ENCODE peak calls at places on chromosomes 6 and 20, in seven cellular contexts. B is GM12878, P is H1, I is K562, D is GM12891, V is SK-N-SH, J is HepG2. T is an unnamed sample.

GRCh38 chr6:44645276-44645675 is 257.8 kb downstream of the CDC5L start:
- DNase-seq in D (no peak), P (no peak), J (no peak), B (no peak), V (no peak), I (peak), T (no peak)

GRCh38 chr6:162373192-162373591 is 354.4 kb downstream of the PRKN start:
- DNase-seq in J (peak), P (no peak), D (no peak), I (no peak), V (no peak), B (no peak), T (no peak)

GRCh38 chr6:114181629-114182028 is 161.2 kb downstream of the HS3ST5 start:
- DNase-seq in I (no peak), V (no peak), B (no peak), J (no peak), D (no peak), P (no peak), T (no peak)

GRCh38 chr6:28757429-28758045 is 166.2 kb downstream of the TRIM27 start:
- DNase-seq in I (peak), V (no peak), P (no peak), D (no peak), B (no peak), J (peak), T (no peak)

GRCh38 chr20:57695012-57695411 is 14.8 kb downstream of the PMEPA1 start:
- DNase-seq in I (no peak), P (no peak), V (no peak), D (no peak), J (no peak), B (no peak), T (no peak)

GRCh38 chr20:12201289-12201991 is 283.7 kb downstream of the BTBD3 start:
- DNase-seq in B (no peak), I (no peak), P (no peak), D (no peak), V (peak), J (no peak), T (no peak)

GRCh38 chr6:39214846-39215639 is 14.2 kb downstream of the KCNK5 start:
- DNase-seq in J (no peak), D (no peak), V (no peak), P (no peak), B (no peak), I (no peak), T (no peak)

GRCh38 chr6:16697437-16698162 is 63.7 kb downstream of the ATXN1 start:
- DNase-seq in P (no peak), I (no peak), V (no peak), D (no peak), B (no peak), J (no peak), T (no peak)

GRCh38 chr6:28809947-28810654 is 113.7 kb downstream of the TRIM27 start:
- DNase-seq in J (no peak), D (no peak), I (peak), V (no peak), B (no peak), P (no peak), T (no peak)

GRCh38 chr6:165799736-165800135 is 136.7 kb upstream of the PDE10A start:
- DNase-seq in P (no peak), V (no peak), I (no peak), B (no peak), J (no peak), D (no peak), T (no peak)

GRCh38 chr20:10132391-10132790 is 86.2 kb upstream of the SNAP25 start:
- DNase-seq in P (no peak), J (no peak), B (no peak), V (no peak), D (no peak), I (no peak), T (no peak)

GRCh38 chr6:110545081-110545872 is 68.9 kb upstream of the SLC22A16 start:
- DNase-seq in B (no peak), I (no peak), P (no peak), D (no peak), J (no peak), V (no peak), T (no peak)

GRCh38 chr6:148144917-148145521 is 197.6 kb upstream of the SASH1 start:
- DNase-seq in V (peak), B (no peak), D (peak), J (peak), I (peak), P (peak), T (peak)

GRCh38 chr20:58906894-58907293 is 54.4 kb downstream of the GNAS start:
- DNase-seq in V (no peak), J (no peak), I (no peak), P (no peak), D (no peak), B (no peak), T (no peak)

GRCh38 chr20:5714261-5715041 is 35.8 kb upstream of the SHLD1 start:
- DNase-seq in I (no peak), P (no peak), J (peak), B (no peak), D (no peak), V (no peak), T (no peak)

GRCh38 chr6:161228911-161229591 is 44.8 kb downstream of the AGPAT4 start:
- DNase-seq in B (no peak), D (no peak), V (no peak), P (no peak), J (no peak), I (peak), T (no peak)

GRCh38 chr6:22929228-22929627 is 359.9 kb downstream of the HDGFL1 start:
- DNase-seq in D (no peak), P (no peak), J (no peak), I (no peak), V (no peak), B (no peak), T (no peak)

GRCh38 chr20:23613676-23614075 is 8.0 kb upstream of the CST9 start:
- DNase-seq in J (no peak), P (no peak), I (no peak), V (no peak), B (no peak), D (no peak), T (no peak)

GRCh38 chr6:145729887-145730286 is 5.4 kb downstream of the EPM2A start:
- DNase-seq in D (no peak), I (no peak), B (no peak), V (no peak), P (no peak), J (no peak), T (no peak)

GRCh38 chr6:20800229-20800628 is 266.0 kb downstream of the CDKAL1 start:
- DNase-seq in P (no peak), D (no peak), I (no peak), V (no peak), B (no peak), J (peak), T (no peak)

GRCh38 chr6:62283828-62284411 is 2.1 kb downstream of the KHDRBS2 start:
- DNase-seq in J (peak), I (no peak), B (no peak), V (peak), P (no peak), D (no peak), T (no peak)

GRCh38 chr20:46317685-46318177 is 9.4 kb upstream of the CDH22 start:
- DNase-seq in I (no peak), P (no peak), B (no peak), V (no peak), J (no peak), D (no peak), T (no peak)

GRCh38 chr20:12053348-12053747 is 135.7 kb downstream of the BTBD3 start:
- DNase-seq in P (no peak), D (no peak), J (peak), V (no peak), I (no peak), B (peak), T (no peak)

GRCh38 chr6:140480852-140481251 is 1106.4 kb upstream of the CITED2 start:
- DNase-seq in J (no peak), D (no peak), P (no peak), V (no peak), B (no peak), I (no peak), T (no peak)

GRCh38 chr6:52543729-52544324 is 33.0 kb downstream of the TRAM2 start:
- DNase-seq in J (peak), I (no peak), B (no peak), V (no peak), D (no peak), P (peak), T (no peak)

GRCh38 chr6:37783831-37784584 is 35.5 kb upstream of the ZFAND3 start:
- DNase-seq in P (no peak), D (peak), I (no peak), V (no peak), B (no peak), J (no peak), T (peak)

GRCh38 chr6:43772571-43773049 is 2.6 kb downstream of the VEGFA start:
- DNase-seq in V (peak), P (no peak), B (no peak), I (peak), D (no peak), J (peak), T (no peak)

GRCh38 chr20:48759631-48760245 is 68.1 kb downstream of the PREX1 start:
- DNase-seq in V (no peak), I (no peak), D (no peak), P (no peak), J (no peak), B (no peak), T (no peak)

GRCh38 chr6:144922120-144922722 is 637.1 kb downstream of the UTRN start:
- DNase-seq in B (no peak), I (no peak), J (no peak), V (peak), P (no peak), D (no peak), T (no peak)

GRCh38 chr6:81938014-81938761 is 185.7 kb upstream of the TENT5A start:
- DNase-seq in D (no peak), V (no peak), B (peak), J (peak), I (peak), P (no peak), T (no peak)

GRCh38 chr6:24974182-24975171 is 38.7 kb upstream of the RIPOR2 start:
- DNase-seq in I (no peak), B (no peak), P (no peak), V (no peak), J (no peak), D (no peak), T (no peak)

GRCh38 chr6:131694832-131695426 is 6.3 kb downstream of the OR2A4 start:
- DNase-seq in J (peak), D (peak), P (peak), V (peak), B (no peak), I (peak), T (peak)

GRCh38 chr20:57069442-57069841 is 197.0 kb downstream of the BMP7 start:
- DNase-seq in P (no peak), I (no peak), V (no peak), B (no peak), J (no peak), D (no peak), T (no peak)

GRCh38 chr6:70998148-70998547 is 41.3 kb upstream of the B3GAT2 start:
- DNase-seq in D (no peak), V (no peak), P (no peak), J (no peak), B (no peak), I (no peak), T (no peak)

GRCh38 chr6:108557494-108558371 is 3.0 kb upstream of the FOXO3 start:
- DNase-seq in I (peak), P (no peak), D (peak), V (peak), J (peak), B (no peak), T (peak)

GRCh38 chr6:29813809-29814208 is 13.8 kb upstream of the HLA-G start:
- DNase-seq in B (no peak), I (peak), J (peak), P (no peak), V (no peak), D (no peak), T (no peak)

GRCh38 chr6:74585779-74586178 is 620.1 kb downstream of the COL12A1 start:
- DNase-seq in I (no peak), D (no peak), B (no peak), J (no peak), P (no peak), V (no peak), T (no peak)

GRCh38 chr20:16860914-16861313 is 112.8 kb downstream of the OTOR start:
- DNase-seq in B (no peak), I (no peak), P (no peak), V (no peak), D (no peak), J (no peak), T (no peak)

GRCh38 chr20:51680067-51680749 is 88.0 kb downstream of the ATP9A start:
- DNase-seq in I (no peak), B (no peak), V (peak), J (no peak), P (no peak), D (no peak), T (no peak)

GRCh38 chr6:136738178-136739057 is 53.9 kb downstream of the MAP3K5 start:
- DNase-seq in P (no peak), V (no peak), I (peak), B (no peak), J (no peak), D (no peak), T (no peak)
- TF ChIP-seq TAF1 in P (no peak), V (no peak), I (no peak), B (no peak), J (no peak), D (no peak), T (no peak)

DNA sequence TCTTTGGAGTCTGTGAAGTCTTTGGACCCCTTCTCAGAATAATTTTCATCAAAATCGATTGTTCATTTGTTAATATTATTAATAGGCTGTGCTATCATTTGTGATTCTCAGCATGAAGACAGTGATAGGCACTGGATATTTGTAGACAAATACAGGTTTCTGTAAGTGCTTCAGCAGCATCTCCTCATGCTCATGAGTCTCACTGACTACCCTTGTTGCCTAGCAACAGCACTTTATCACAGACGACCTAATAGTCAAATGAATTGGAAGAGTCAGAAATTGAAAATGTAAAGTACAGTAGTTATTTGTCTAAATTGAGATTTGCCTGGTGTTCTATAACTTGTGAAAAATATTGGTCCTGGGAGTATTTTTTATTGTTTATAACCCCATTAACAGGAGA is 684.5 kb downstream of the RFPL4B start:
- DNase-seq in V (no peak), P (no peak), D (no peak), B (no peak), I (no peak), J (no peak), T (no peak)
- TF ChIP-seq POLR2AphosphoS5 in V (no peak), P (no peak), D (no peak), B (no peak), I (no peak), J (no peak), T (no peak)

GRCh38 chr6:5279891-5280338 is 18.6 kb downstream of the FARS2 start:
- DNase-seq in D (no peak), I (no peak), P (no peak), V (no peak), B (no peak), J (no peak), T (no peak)
- TF ChIP-seq TAF1 in D (no peak), I (no peak), P (no peak), V (no peak), B (no peak), J (no peak), T (no peak)

GRCh38 chr20:53869466-53870258 is 200.7 kb downstream of the BCAS1 start:
- DNase-seq in I (peak), B (peak), P (no peak), J (peak), V (peak), D (no peak), T (no peak)

GRCh38 chr20:53870426-53871199 is 199.8 kb downstream of the BCAS1 start:
- DNase-seq in I (no peak), J (no peak), V (no peak), D (no peak), P (no peak), B (no peak), T (no peak)

GRCh38 chr20:53866787-53867740 is 203.3 kb downstream of the BCAS1 start:
- DNase-seq in P (no peak), J (peak), D (no peak), B (peak), I (no peak), V (no peak), T (no peak)

GRCh38 chr20:53867741-53868351 is 202.5 kb downstream of the BCAS1 start:
- DNase-seq in J (no peak), V (no peak), I (no peak), D (no peak), P (no peak), B (no peak), T (no peak)

DNA sequence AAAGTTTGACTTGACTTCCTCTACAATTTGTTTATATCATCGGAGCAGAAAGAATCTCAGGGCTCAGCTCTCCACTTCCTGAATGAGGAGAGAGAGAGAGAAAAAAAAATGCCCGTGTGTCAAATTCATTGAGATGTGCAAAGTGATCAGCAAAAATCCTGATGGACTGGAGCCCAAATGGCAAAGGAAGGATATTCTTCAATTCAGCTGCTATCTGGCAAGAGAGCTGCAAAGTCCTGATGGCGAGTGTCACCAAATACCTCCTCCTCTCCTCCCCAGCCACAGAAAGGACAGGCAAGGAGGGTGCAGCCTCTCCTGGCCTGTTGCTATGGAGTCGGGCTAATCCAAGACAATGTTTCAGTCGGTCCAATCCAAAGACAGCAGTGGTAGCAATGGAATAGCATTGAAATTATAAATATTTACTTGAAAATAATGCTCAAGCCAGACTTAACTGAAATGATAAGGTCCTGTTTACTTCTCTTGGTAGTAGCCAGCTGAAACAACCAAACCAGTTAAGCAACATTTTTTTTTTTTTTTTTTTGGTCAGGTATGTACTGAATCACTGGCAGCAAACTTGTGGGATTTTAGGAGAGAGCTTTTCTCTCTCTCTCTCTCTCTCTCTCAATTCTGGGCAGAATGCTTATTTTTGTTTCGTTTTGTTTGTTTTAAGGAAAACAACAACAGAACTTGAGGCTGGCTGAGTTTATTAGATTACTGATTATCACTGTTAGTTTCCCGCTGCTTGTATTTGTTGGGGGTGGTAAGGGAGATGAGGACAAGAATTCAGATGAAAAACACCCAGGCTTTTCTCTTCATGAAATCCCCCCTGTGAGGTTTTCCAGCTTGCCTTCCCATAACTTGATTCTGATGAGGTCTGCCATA is 204.2 kb downstream of the BCAS1 start:
- DNase-seq in J (peak), V (peak), P (no peak), I (no peak), D (no peak), B (no peak), T (no peak)
- TF ChIP-seq POLR2AphosphoS5 in J (no peak), V (no peak), P (no peak), I (no peak), D (no peak), B (peak), T (no peak)

GRCh38 chr6:56359201-56359899 is 112.0 kb upstream of the COL21A1 start:
- DNase-seq in J (peak), V (peak), B (peak), D (peak), P (no peak), I (peak), T (no peak)

GRCh38 chr6:56356431-56356830 is 109.1 kb upstream of the COL21A1 start:
- DNase-seq in I (no peak), P (no peak), V (no peak), B (no peak), J (no peak), D (no peak), T (no peak)

GRCh38 chr6:56361812-56362211 is 114.4 kb upstream of the COL21A1 start:
- DNase-seq in V (no peak), J (no peak), B (no peak), I (no peak), D (no peak), P (no peak), T (no peak)

GRCh38 chr6:56353860-56354259 is 106.5 kb upstream of the COL21A1 start:
- DNase-seq in I (no peak), D (no peak), P (no peak), B (no peak), V (no peak), J (no peak), T (no peak)

DNA sequence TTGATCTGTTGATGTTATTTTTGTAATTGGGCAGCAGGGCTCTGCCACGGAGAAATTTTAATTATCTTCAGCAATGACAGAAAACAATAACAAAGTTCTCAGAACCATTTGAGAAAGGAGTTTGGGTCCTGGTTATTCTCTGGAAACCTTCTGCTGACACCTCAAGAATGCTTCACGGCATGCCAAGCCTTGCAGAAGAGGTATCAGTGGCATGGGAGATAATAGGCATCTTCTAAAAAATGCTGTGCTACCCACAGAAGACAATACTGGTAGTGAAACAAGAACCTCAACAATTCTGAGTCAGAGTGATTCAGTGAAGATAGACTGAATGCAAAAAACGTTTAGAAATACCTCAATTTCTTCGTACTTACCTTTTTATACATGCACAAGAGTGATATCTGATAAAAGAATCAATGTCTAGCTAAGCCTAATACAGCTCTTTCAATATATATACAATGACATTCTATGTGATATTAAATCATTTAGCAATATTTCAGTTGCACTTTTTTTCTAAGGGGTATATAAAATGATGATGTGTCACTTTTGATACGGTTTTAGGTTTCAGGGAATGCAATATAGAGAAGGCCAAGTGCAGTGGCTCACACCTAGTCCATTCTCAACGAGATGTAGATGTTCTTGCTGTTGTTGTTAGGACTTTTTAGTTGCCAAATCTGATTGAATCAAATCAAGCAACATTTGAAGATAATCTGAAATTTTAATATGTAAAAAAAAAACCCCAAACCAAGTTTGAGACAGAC is 110.4 kb upstream of the COL21A1 start:
- DNase-seq in P (no peak), V (no peak), J (no peak), B (no peak), D (no peak), I (no peak), T (no peak)
- TF ChIP-seq TAF1 in P (no peak), V (no peak), J (no peak), B (no peak), D (no peak), I (no peak), T (no peak)

T was measured in GM12892.